ENCODE peak calls at places on chromosomes 16 and 17, in seven cellular contexts. L, D, F, P, Z, H and I are unnamed samples.

GRCh38 chr17:67818110-67819002 is 6.9 kb upstream of the BPTF start:
- DNase-seq in Z (no peak), F (no peak), L (peak; percentile 81), H (peak; percentile 8), P (no peak), D (no peak), I (no peak)

GRCh38 chr16:2289282-2289681 is 21.4 kb upstream of the RNPS1 start:
- DNase-seq in F (no peak), H (no peak), D (no peak), L (no peak), P (no peak), Z (no peak), I (no peak)

GRCh38 chr16:2914233-2914632 is 2.5 kb downstream of the FLYWCH1 start:
- DNase-seq in H (no peak), L (no peak), Z (no peak), F (no peak), P (no peak), D (no peak), I (no peak)

GRCh38 chr16:54526916-54527315 is 240.3 kb upstream of the IRX3 start:
- DNase-seq in F (no peak), D (no peak), H (no peak), L (no peak), Z (no peak), P (no peak), I (no peak)

GRCh38 chr16:9666834-9667480 is 515.3 kb downstream of the GRIN2A start:
- DNase-seq in P (no peak), L (no peak), Z (no peak), H (no peak), F (no peak), D (no peak), I (no peak)

GRCh38 chr17:77473615-77474226 is 333.0 kb downstream of the SEC14L1 start:
- DNase-seq in D (peak; percentile 67), H (no peak), P (no peak), F (no peak), Z (no peak), L (no peak), I (no peak)

GRCh38 chr16:87855852-87856715 is 13.2 kb downstream of the SLC7A5 start:
- DNase-seq in L (no peak), Z (no peak), F (peak; percentile 31), P (no peak), D (no peak), H (peak; percentile 10), I (no peak)

GRCh38 chr16:22424161-22424937 is 49.9 kb upstream of the CDR2 start:
- DNase-seq in Z (no peak), L (no peak), D (no peak), P (no peak), F (no peak), H (peak; percentile 10), I (no peak)

GRCh38 chr16:81517630-81518438 is 73.2 kb downstream of the CMIP start:
- DNase-seq in D (no peak), Z (no peak), H (no peak), P (no peak), L (no peak), F (no peak), I (no peak)

GRCh38 chr16:77169650-77170236 is 21.2 kb upstream of the MON1B start:
- DNase-seq in Z (peak; percentile 37), F (peak; percentile 48), P (peak; percentile 47), H (peak; percentile 15), L (no peak), D (peak; percentile 74), I (peak; percentile 26)

GRCh38 chr16:58032710-58033293 is 7.2 kb downstream of the MMP15 start:
- DNase-seq in H (no peak), L (no peak), Z (no peak), P (no peak), D (no peak), F (no peak), I (no peak)

GRCh38 chr16:70730944-70731343 is 45.1 kb upstream of the MTSS2 start:
- DNase-seq in P (no peak), H (peak; percentile 81), L (no peak), F (no peak), Z (no peak), D (no peak), I (no peak)

GRCh38 chr17:48990882-48991357 is 6.3 kb upstream of the IGF2BP1 start:
- DNase-seq in P (no peak), Z (no peak), D (no peak), L (no peak), H (no peak), F (no peak), I (no peak)

GRCh38 chr16:85265789-85266188 is 153.5 kb upstream of the CIBAR2 start:
- DNase-seq in P (no peak), L (no peak), Z (no peak), D (no peak), H (no peak), F (no peak), I (no peak)